ENCODE peak calls at places on chromosomes 16 and 17, in five cellular contexts. N, B, Y, O and L are unnamed samples.

GRCh38 chr16:87723224-87723619 is 42.6 kb downstream of the KLHDC4 start:
- DNase-seq in N (no peak), B (no peak), Y (peak), O (no peak), L (no peak)

GRCh38 chr17:9899280-9900018 is 5.6 kb downstream of the RCVRN start:
- DNase-seq in N (no peak), B (no peak), Y (no peak), O (no peak), L (no peak)

GRCh38 chr16:15506441-15506840 is 72.1 kb downstream of the BMERB1 start:
- DNase-seq in N (no peak), B (no peak), Y (no peak), O (no peak), L (no peak)

GRCh38 chr17:218711-219110 is 37.3 kb upstream of the DOC2B start:
- DNase-seq in N (no peak), B (no peak), Y (no peak), O (no peak), L (no peak)

GRCh38 chr16:676565-677297 is 1.3 kb downstream of the RHBDL1 start:
- DNase-seq in N (peak), B (no peak), Y (no peak), O (peak), L (no peak)

GRCh38 chr17:42845556-42845917 is 1.2 kb downstream of the AOC2 start:
- DNase-seq in N (no peak), B (no peak), Y (no peak), O (no peak), L (no peak)

GRCh38 chr16:24036614-24037013 is 200.8 kb downstream of the PRKCB start:
- DNase-seq in N (peak), B (peak), Y (peak), O (peak), L (peak)

GRCh38 chr16:12455287-12455798 is 348.3 kb downstream of the CPPED1 start:
- DNase-seq in N (peak), B (peak), Y (peak), O (peak), L (peak)

GRCh38 chr17:82602986-82603385 is 45.3 kb downstream of the WDR45B start:
- DNase-seq in N (no peak), B (no peak), Y (no peak), O (no peak), L (no peak)

GRCh38 chr17:34820166-34820920 is 140.9 kb downstream of the CCT6B start:
- DNase-seq in N (no peak), B (no peak), Y (no peak), O (peak), L (no peak)

GRCh38 chr17:74119960-74120359 is 83.5 kb upstream of the RPL38 start:
- DNase-seq in N (no peak), B (no peak), Y (no peak), O (no peak), L (no peak)

GRCh38 chr16:21628772-21629171 is 23.6 kb downstream of the IGSF6 start:
- DNase-seq in N (no peak), B (no peak), Y (no peak), O (no peak), L (no peak)

GRCh38 chr17:52124561-52124960 is 34.0 kb downstream of the CA10 start:
- DNase-seq in N (no peak), B (no peak), Y (no peak), O (no peak), L (no peak)

GRCh38 chr17:53278466-53278865 is 544.3 kb upstream of the KIF2B start:
- DNase-seq in N (no peak), B (no peak), Y (no peak), O (no peak), L (no peak)

GRCh38 chr16:23905027-23905426 is 69.2 kb downstream of the PRKCB start:
- DNase-seq in N (peak), B (no peak), Y (peak), O (peak), L (no peak)

GRCh38 chr17:48125829-48126612 is 18.5 kb downstream of the SNX11 start:
- DNase-seq in N (no peak), B (no peak), Y (no peak), O (no peak), L (no peak)

GRCh38 chr16:57775661-57776469 is 26.4 kb downstream of the KIFC3 start:
- DNase-seq in N (no peak), B (no peak), Y (no peak), O (peak), L (no peak)

GRCh38 chr16:81315271-81316175 is 761 bp downstream of the GAN start:
- DNase-seq in N (peak), B (no peak), Y (peak), O (peak), L (peak)

GRCh38 chr17:65667656-65668055 is 106.2 kb upstream of the AXIN2 start:
- DNase-seq in N (peak), B (no peak), Y (no peak), O (no peak), L (no peak)

DNA sequence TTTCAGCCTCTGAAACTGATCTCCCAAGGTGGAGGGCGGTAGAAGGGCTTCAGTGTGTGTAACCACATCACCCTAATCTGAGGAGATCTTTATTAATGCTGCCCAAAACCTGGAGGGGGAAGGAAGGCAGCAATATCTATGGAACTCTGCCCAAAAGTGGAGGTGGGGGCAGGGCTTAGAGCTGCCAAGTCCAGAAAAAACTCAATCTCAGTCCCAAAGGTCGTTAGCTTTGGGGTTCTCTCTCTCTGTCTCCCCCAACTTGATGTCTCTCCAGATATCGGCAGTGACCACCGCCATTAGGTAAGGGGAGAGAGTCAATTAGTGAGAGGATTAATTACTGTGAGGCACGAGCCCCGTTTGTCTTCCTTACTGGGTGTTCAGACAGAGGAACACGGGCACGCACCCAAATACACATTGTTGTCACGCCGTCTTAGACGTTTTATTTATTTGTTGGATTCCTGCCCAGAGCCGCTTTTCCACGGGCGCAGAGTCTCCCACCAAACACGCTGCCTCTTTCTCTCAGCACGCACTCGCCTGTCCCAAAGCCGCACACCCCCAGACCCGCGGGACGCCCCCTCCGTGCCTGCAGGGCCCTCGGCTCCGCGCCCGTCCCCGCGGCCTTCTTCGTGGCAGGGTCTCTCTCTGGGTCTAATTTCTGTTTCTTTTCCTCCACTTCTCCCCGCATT is 5.4 kb upstream of the LHX1 start:
- DNase-seq in N (no peak), B (no peak), Y (no peak), O (no peak), L (no peak)
- TF ChIP-seq EZH2 in N (no peak), B (no peak), Y (no peak), O (peak), L (no peak)

GRCh38 chr17:39595294-39595693 is 12.4 kb downstream of the NEUROD2 start:
- DNase-seq in N (no peak), B (no peak), Y (no peak), O (peak), L (no peak)
- TF ChIP-seq EZH2 in N (no peak), B (no peak), Y (no peak), O (peak), L (no peak)

GRCh38 chr16:68446941-68447675 is 1.2 kb downstream of the SMPD3 start:
- DNase-seq in N (no peak), B (no peak), Y (no peak), O (peak), L (no peak)
- TF ChIP-seq EZH2 in N (no peak), B (no peak), Y (no peak), O (peak), L (no peak)

GRCh38 chr17:61400058-61400785 is 579 bp downstream of the TBX2 start:
- DNase-seq in N (peak), B (no peak), Y (no peak), O (peak), L (no peak)
- TF ChIP-seq EZH2 in N (no peak), B (no peak), Y (no peak), O (no peak), L (no peak)

GRCh38 chr17:72774251-72774650 is 318.2 kb downstream of the SLC39A11 start:
- DNase-seq in N (no peak), B (no peak), Y (no peak), O (no peak), L (no peak)
- TF ChIP-seq EZH2 in N (no peak), B (no peak), Y (no peak), O (no peak), L (no peak)

DNA sequence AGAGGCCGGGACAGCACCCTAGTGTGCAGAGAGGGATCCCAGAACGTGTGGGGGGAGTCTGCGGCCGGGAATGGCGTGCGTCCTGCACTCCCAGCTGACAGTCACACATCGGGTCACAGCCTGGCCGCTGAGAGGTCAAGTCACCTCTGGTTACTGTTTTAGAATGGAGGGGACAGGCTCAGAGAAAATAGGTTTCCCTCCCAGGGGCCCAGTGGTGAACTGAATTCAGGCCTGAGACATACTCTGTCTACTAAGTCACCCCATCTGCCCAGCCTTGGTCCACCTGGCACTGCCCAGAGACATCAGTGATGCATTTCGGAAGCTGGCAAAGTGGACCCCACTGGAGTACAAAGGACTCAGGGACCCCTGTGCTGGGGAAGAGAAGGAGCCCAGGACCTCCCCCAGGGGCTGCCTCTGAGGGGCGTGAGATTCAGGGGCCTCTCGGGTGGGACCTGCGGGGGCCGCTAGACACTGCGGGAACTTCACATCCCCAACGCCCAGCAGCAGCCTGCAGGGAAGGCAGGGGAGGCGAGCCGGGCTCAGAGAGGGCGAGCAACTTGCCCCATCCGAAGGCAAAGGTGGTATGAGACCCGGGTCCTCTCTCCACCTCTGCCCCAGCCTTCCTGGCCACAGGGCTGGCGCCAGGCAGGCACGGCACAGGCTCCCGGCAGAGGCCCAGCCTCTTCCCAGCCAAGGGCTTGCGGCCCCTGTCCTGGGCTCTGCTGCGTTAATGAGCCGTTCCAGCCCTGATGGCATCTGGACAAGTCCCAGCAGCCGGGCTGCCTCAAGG is 870 bp upstream of the HS3ST6 start:
- DNase-seq in N (no peak), B (no peak), Y (no peak), O (peak), L (no peak)
- TF ChIP-seq EZH2 in N (no peak), B (no peak), Y (peak), O (peak), L (no peak)

GRCh38 chr17:21275047-21275578 is 9.4 kb upstream of the MAP2K3 start:
- DNase-seq in N (no peak), B (no peak), Y (no peak), O (peak), L (no peak)
- TF ChIP-seq EZH2 in N (no peak), B (no peak), Y (no peak), O (no peak), L (no peak)

GRCh38 chr16:66924527-66925321 is 611 bp downstream of the RRAD start:
- DNase-seq in N (peak), B (no peak), Y (no peak), O (peak), L (no peak)

GRCh38 chr16:66926171-66926570 is 836 bp upstream of the RRAD start:
- DNase-seq in N (no peak), B (no peak), Y (no peak), O (no peak), L (no peak)

GRCh38 chr16:66927012-66927436 is 1.7 kb upstream of the RRAD start:
- DNase-seq in N (peak), B (no peak), Y (no peak), O (peak), L (no peak)

GRCh38 chr16:66923866-66924265 is 1.5 kb downstream of the RRAD start:
- DNase-seq in N (no peak), B (no peak), Y (no peak), O (no peak), L (no peak)

GRCh38 chr16:66925322-66925840 is at the start of gene RRAD:
- DNase-seq in N (no peak), B (no peak), Y (no peak), O (peak), L (no peak)
- TF ChIP-seq EZH2 in N (no peak), B (no peak), Y (peak), O (peak), L (no peak)

DNA sequence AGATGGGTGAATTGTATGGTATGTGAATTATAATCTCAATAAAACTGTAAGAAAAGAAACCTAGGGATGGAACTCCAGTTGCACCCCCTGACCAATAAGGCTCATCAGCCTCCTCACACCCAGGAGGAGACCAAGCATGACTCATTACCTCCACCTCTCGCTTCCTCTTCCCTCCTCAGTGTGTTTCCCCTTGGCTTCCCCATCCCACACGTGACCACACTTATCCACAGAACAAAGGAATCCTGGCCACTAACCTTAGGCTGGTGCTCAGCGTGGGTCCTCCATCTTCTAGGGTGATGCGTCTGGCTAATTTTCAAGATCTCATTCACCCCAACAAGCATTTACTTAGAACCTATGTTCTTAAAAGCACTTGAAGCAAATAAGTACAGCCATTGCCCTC is 36.2 kb upstream of the MAP3K14 start:
- DNase-seq in N (no peak), B (no peak), Y (no peak), O (no peak), L (no peak)
- TF ChIP-seq EZH2 in N (no peak), B (no peak), Y (no peak), O (no peak), L (no peak)

GRCh38 chr17:28951991-28952975 is 965 bp upstream of the PHF12 start:
- DNase-seq in N (peak), B (peak), Y (peak), O (peak), L (peak)
- TF ChIP-seq EZH2 in N (no peak), B (no peak), Y (no peak), O (no peak), L (no peak)